ENCODE peak calls at places on chromosomes 1 and 21, in eight cellular contexts. One of them, this sample, is unnamed.
A peak's percentile ranks its signal among the peaks of the same experiment; 100 is the strongest.

GRCh38 chr21:46052703-46053651 is 44.9 kb upstream of the COL6A2 start:
- DNase-seq in right atrium auricular region: peak; percentile 59
- DNase-seq in SJSA1: peak; percentile 68
- DNase-seq in NB4: peak; percentile 13
- DNase-seq in tibial artery: no peak
- DNase-seq in ovary: peak; percentile 24
- DNase-seq in AG04450: no peak
- DNase-seq in AG10803: peak; percentile 95
- DNase-seq in this sample: peak; percentile 74

GRCh38 chr1:35315649-35316048 is 47.1 kb downstream of the ZMYM4 start:
- DNase-seq in ovary: no peak
- DNase-seq in SJSA1: no peak
- DNase-seq in tibial artery: no peak
- DNase-seq in right atrium auricular region: no peak
- DNase-seq in AG04450: no peak
- DNase-seq in AG10803: no peak
- DNase-seq in NB4: no peak
- DNase-seq in this sample: no peak

GRCh38 chr21:15224346-15225086 is 159.7 kb upstream of the NRIP1 start:
- DNase-seq in ovary: no peak
- DNase-seq in AG04450: peak; percentile 55
- DNase-seq in SJSA1: no peak
- DNase-seq in NB4: no peak
- DNase-seq in AG10803: peak; percentile 64
- DNase-seq in tibial artery: no peak
- DNase-seq in right atrium auricular region: no peak
- DNase-seq in this sample: no peak

GRCh38 chr1:33400153-33400552 is 30.7 kb downstream of the PHC2 start:
- DNase-seq in tibial artery: no peak
- DNase-seq in AG10803: no peak
- DNase-seq in NB4: no peak
- DNase-seq in SJSA1: no peak
- DNase-seq in ovary: no peak
- DNase-seq in AG04450: no peak
- DNase-seq in right atrium auricular region: no peak
- DNase-seq in this sample: no peak

GRCh38 chr1:201310986-201311355 is 27.7 kb downstream of the PKP1 start:
- DNase-seq in SJSA1: no peak
- DNase-seq in ovary: no peak
- DNase-seq in NB4: no peak
- DNase-seq in AG04450: no peak
- DNase-seq in tibial artery: no peak
- DNase-seq in AG10803: peak; percentile 29
- DNase-seq in right atrium auricular region: no peak
- DNase-seq in this sample: no peak

GRCh38 chr1:14371806-14372497 is 226.5 kb upstream of the KAZN start:
- DNase-seq in AG04450: no peak
- DNase-seq in right atrium auricular region: no peak
- DNase-seq in SJSA1: no peak
- DNase-seq in AG10803: peak; percentile 73
- DNase-seq in tibial artery: no peak
- DNase-seq in ovary: no peak
- DNase-seq in NB4: no peak
- DNase-seq in this sample: no peak

GRCh38 chr1:151839457-151840409 is at the start of gene C2CD4D:
- DNase-seq in AG04450: no peak
- DNase-seq in ovary: no peak
- DNase-seq in right atrium auricular region: no peak
- DNase-seq in AG10803: no peak
- DNase-seq in NB4: no peak
- DNase-seq in SJSA1: peak; percentile 67
- DNase-seq in tibial artery: peak; percentile 19
- DNase-seq in this sample: no peak

GRCh38 chr1:170309389-170310013 is 163.7 kb downstream of the NTMT2 start:
- DNase-seq in SJSA1: peak; percentile 76
- DNase-seq in AG10803: peak; percentile 100
- DNase-seq in NB4: no peak
- DNase-seq in AG04450: peak; percentile 81
- DNase-seq in ovary: peak; percentile 51
- DNase-seq in tibial artery: no peak
- DNase-seq in right atrium auricular region: no peak
- DNase-seq in this sample: no peak

GRCh38 chr21:14962217-14962616 is 102.6 kb downstream of the NRIP1 start:
- DNase-seq in AG04450: no peak
- DNase-seq in NB4: no peak
- DNase-seq in SJSA1: no peak
- DNase-seq in ovary: no peak
- DNase-seq in AG10803: peak; percentile 18
- DNase-seq in tibial artery: no peak
- DNase-seq in right atrium auricular region: no peak
- DNase-seq in this sample: no peak

GRCh38 chr1:243234978-243235657 is 20.0 kb downstream of the CEP170 start:
- DNase-seq in NB4: no peak
- DNase-seq in right atrium auricular region: no peak
- DNase-seq in tibial artery: no peak
- DNase-seq in AG04450: peak; percentile 23
- DNase-seq in ovary: no peak
- DNase-seq in AG10803: peak; percentile 61
- DNase-seq in SJSA1: no peak
- DNase-seq in this sample: no peak

GRCh38 chr1:247386695-247387094 is 29.3 kb upstream of the NLRP3 start:
- DNase-seq in right atrium auricular region: no peak
- DNase-seq in ovary: no peak
- DNase-seq in SJSA1: no peak
- DNase-seq in NB4: peak; percentile 54
- DNase-seq in AG10803: peak; percentile 46
- DNase-seq in tibial artery: no peak
- DNase-seq in AG04450: peak; percentile 36
- DNase-seq in this sample: no peak

GRCh38 chr1:44786138-44786840 is 1.7 kb downstream of the BEST4 start:
- DNase-seq in ovary: peak; percentile 83
- DNase-seq in right atrium auricular region: no peak
- DNase-seq in AG04450: no peak
- DNase-seq in tibial artery: no peak
- DNase-seq in AG10803: peak; percentile 31
- DNase-seq in NB4: peak; percentile 53
- DNase-seq in SJSA1: no peak
- DNase-seq in this sample: no peak

GRCh38 chr1:160781129-160781808 is 14.7 kb upstream of the LY9 start:
- DNase-seq in right atrium auricular region: no peak
- DNase-seq in NB4: no peak
- DNase-seq in SJSA1: no peak
- DNase-seq in ovary: no peak
- DNase-seq in AG04450: no peak
- DNase-seq in AG10803: no peak
- DNase-seq in tibial artery: no peak
- DNase-seq in this sample: no peak

GRCh38 chr1:59354754-59355337 is 58.0 kb downstream of the FGGY start:
- DNase-seq in AG10803: no peak
- DNase-seq in AG04450: no peak
- DNase-seq in right atrium auricular region: no peak
- DNase-seq in NB4: no peak
- DNase-seq in tibial artery: no peak
- DNase-seq in ovary: peak; percentile 29
- DNase-seq in SJSA1: no peak
- DNase-seq in this sample: no peak

GRCh38 chr21:35048706-35049617 is at the start of gene RUNX1:
- DNase-seq in tibial artery: peak; percentile 41
- DNase-seq in SJSA1: peak; percentile 85
- DNase-seq in NB4: peak; percentile 98
- DNase-seq in right atrium auricular region: no peak
- DNase-seq in ovary: no peak
- DNase-seq in AG10803: peak; percentile 90
- DNase-seq in AG04450: no peak
- DNase-seq in this sample: peak; percentile 70

DNA sequence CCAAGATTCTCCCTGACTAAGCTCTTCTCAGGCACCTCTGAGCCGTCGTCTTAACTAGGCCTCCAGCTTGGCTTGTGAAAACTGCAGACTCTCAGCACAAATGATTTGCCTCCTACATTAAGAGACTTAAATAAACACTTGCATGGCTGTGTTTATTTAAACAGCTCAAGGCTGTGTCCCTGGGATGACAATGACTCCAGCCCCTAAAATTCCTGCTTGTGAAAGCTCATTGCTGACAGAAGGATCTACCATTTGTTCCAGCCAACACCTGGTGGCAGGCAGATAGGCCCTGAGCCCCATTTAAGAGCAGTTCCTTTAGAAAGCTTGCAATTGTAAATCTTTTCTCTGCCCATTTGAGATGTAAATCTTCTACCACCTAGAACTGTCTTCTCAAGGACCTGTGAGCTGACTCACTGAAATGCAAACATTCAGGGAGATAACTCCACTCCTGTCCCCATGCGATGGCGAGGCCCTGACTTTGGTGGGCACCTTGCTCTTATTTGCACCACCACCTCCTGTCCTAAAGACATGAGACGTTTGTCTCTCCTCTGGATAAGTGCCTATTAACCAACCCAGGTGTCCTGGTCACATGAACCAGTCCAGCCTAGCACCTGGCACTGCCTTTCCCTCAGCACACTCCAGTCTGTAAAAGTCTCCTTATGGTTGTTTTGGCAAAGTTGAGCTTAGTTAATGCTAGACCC is 15.1 kb upstream of the PCP4 start:
- DNase-seq in SJSA1: no peak
- DNase-seq in tibial artery: no peak
- DNase-seq in NB4: no peak
- DNase-seq in ovary: no peak
- DNase-seq in right atrium auricular region: no peak
- DNase-seq in AG04450: no peak
- DNase-seq in AG10803: no peak
- DNase-seq in this sample: peak; percentile 58
- H3K4me3 ChIP-seq in SJSA1: no peak overlapping the region
- H3K4me3 ChIP-seq in tibial artery: no peak overlapping the region
- H3K4me3 ChIP-seq in NB4: no peak overlapping the region
- H3K4me3 ChIP-seq in ovary: no peak overlapping the region
- H3K4me3 ChIP-seq in right atrium auricular region: no peak overlapping the region
- H3K4me3 ChIP-seq in AG04450: no peak overlapping the region
- H3K4me3 ChIP-seq in AG10803: no peak overlapping the region
- H3K4me3 ChIP-seq in this sample: no peak overlapping the region

DNA sequence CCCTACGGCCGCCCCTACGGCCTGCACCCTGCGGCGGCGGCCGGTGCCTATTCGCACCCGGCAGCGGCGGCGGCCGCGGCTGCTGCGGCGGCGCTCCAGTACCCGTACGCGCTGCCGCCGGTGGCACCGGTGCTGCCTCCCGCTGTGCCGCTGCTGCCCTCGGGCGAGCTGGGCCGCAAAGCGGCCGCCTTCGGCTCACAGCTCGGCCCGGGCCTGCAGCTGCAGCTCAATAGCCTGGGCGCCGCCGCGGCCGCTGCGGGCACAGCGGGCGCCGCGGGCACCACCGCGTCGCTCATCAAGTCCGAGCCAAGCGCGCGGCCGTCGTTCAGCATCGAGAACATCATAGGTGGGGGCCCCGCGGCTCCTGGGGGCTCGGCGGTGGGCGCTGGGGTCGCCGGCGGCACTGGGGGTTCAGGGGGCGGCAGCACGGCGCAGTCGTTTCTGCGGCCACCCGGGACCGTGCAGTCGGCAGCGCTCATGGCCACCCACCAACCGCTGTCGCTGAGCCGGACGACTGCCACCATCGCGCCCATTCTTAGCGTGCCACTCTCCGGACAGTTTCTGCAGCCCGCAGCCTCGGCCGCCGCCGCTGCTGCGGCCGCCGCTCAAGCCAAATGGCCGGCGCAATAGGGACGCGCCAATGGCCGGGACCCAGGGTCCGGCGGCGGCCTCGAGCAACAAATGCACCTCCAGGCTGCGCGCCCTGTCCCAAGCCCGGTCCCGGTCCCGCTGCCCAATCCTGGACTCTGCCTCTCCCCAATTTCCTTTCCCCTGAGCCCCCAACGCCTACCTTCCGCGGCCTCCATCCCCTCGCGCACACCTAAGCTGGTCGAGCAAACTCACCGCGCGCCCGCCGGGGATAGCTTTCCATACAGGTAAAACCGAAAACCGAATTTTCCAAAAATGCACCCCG is 1.8 kb downstream of the FOXD3 start:
- DNase-seq in right atrium auricular region: no peak
- DNase-seq in ovary: no peak
- DNase-seq in AG04450: no peak
- DNase-seq in NB4: no peak
- DNase-seq in tibial artery: no peak
- DNase-seq in SJSA1: no peak
- DNase-seq in AG10803: no peak
- DNase-seq in this sample: no peak
- H3K4me3 ChIP-seq in right atrium auricular region: peak overlapping the region; percentile 54
- H3K4me3 ChIP-seq in ovary: peak overlapping the region; percentile 2
- H3K4me3 ChIP-seq in AG04450: no peak overlapping the region
- H3K4me3 ChIP-seq in NB4: no peak overlapping the region
- H3K4me3 ChIP-seq in tibial artery: peak overlapping the region; percentile 59
- H3K4me3 ChIP-seq in SJSA1: peak overlapping the region; percentile 41
- H3K4me3 ChIP-seq in AG10803: no peak overlapping the region
- H3K4me3 ChIP-seq in this sample: peak overlapping the region; percentile 45

GRCh38 chr1:113931456-113931855 is 2.3 kb downstream of the HIPK1 start:
- DNase-seq in NB4: peak; percentile 58
- DNase-seq in right atrium auricular region: no peak
- DNase-seq in AG04450: peak; percentile 49
- DNase-seq in SJSA1: no peak
- DNase-seq in ovary: no peak
- DNase-seq in tibial artery: no peak
- DNase-seq in AG10803: peak; percentile 24
- DNase-seq in this sample: no peak
- H3K4me3 ChIP-seq in NB4: peak overlapping the region; percentile 85
- H3K4me3 ChIP-seq in right atrium auricular region: peak overlapping the region; percentile 79
- H3K4me3 ChIP-seq in AG04450: peak overlapping the region; percentile 98
- H3K4me3 ChIP-seq in SJSA1: peak overlapping the region; percentile 92
- H3K4me3 ChIP-seq in ovary: peak overlapping the region; percentile 76
- H3K4me3 ChIP-seq in tibial artery: peak overlapping the region; percentile 79
- H3K4me3 ChIP-seq in AG10803: peak overlapping the region; percentile 93
- H3K4me3 ChIP-seq in this sample: no peak overlapping the region

DNA sequence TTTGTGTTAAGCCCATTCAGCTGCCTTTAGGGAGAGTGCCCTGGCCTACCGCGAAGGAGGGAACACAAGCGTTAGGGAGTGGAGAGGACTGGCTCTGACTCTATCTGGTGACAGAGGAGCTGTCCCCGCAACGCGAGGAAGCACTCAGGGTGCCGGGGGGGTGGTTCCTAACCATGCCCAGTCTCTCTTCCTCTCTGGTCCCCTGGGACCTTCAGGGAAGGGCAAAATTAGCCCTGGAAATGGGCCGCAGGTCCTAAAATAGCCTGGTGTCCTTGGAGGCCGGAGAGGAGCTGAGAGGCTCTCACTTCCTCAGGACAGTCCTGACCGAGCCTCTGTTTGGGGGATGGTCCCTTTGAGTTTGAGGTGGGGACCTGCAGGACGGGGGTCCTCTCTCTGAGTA is 5.8 kb downstream of the SLC45A1 start:
- DNase-seq in NB4: peak; percentile 54
- DNase-seq in ovary: no peak
- DNase-seq in AG10803: no peak
- DNase-seq in AG04450: no peak
- DNase-seq in tibial artery: no peak
- DNase-seq in right atrium auricular region: no peak
- DNase-seq in SJSA1: no peak
- DNase-seq in this sample: no peak
- H3K4me3 ChIP-seq in NB4: no peak overlapping the region
- H3K4me3 ChIP-seq in ovary: no peak overlapping the region
- H3K4me3 ChIP-seq in AG10803: no peak overlapping the region
- H3K4me3 ChIP-seq in AG04450: no peak overlapping the region
- H3K4me3 ChIP-seq in tibial artery: no peak overlapping the region
- H3K4me3 ChIP-seq in right atrium auricular region: no peak overlapping the region
- H3K4me3 ChIP-seq in SJSA1: no peak overlapping the region
- H3K4me3 ChIP-seq in this sample: no peak overlapping the region

This sample was measured in vagina.